ENCODE peak calls at places on chromosome 20, in six cellular contexts. X is tibial nerve, A is body of pancreas, Y is esophagus squamous epithelium, M is transverse colon, B is IMR-90. D is an unnamed sample.

GRCh38 chr20:17615645-17616479 is 46.0 kb downstream of the DSTN start:
- DNase-seq in M (peak; percentile 10), A (no peak), X (no peak), Y (no peak), B (no peak), D (no peak)

GRCh38 chr20:31573555-31574295 is 31.4 kb upstream of the ID1 start:
- DNase-seq in M (peak; percentile 31), Y (no peak), A (no peak), X (no peak), B (no peak), D (no peak)

GRCh38 chr20:38159949-38160756 is 4.9 kb downstream of the TGM2 start:
- DNase-seq in Y (no peak), B (no peak), A (no peak), X (no peak), M (no peak), D (no peak)

GRCh38 chr20:41135187-41135887 is 2.0 kb upstream of the PLCG1 start:
- DNase-seq in B (peak; percentile 14), Y (no peak), M (peak; percentile 60), X (no peak), A (peak; percentile 52), D (no peak)

GRCh38 chr20:58719258-58719657 is 26.7 kb downstream of the NPEPL1 start:
- DNase-seq in B (no peak), A (no peak), X (no peak), Y (no peak), M (peak; percentile 4), D (no peak)

GRCh38 chr20:38874460-38875169 is 51.6 kb upstream of the FAM83D start:
- DNase-seq in X (no peak), Y (no peak), M (peak; percentile 27), A (no peak), B (no peak), D (no peak)

GRCh38 chr20:46071573-46071972 is 18.2 kb downstream of the NCOA5 start:
- DNase-seq in Y (no peak), X (no peak), A (no peak), B (no peak), M (no peak), D (no peak)

GRCh38 chr20:47985092-47985850 is 200.0 kb upstream of the SULF2 start:
- DNase-seq in X (no peak), Y (no peak), M (no peak), B (peak; percentile 18), A (no peak), D (no peak)

GRCh38 chr20:397432-398237 is 10.5 kb upstream of the RBCK1 start:
- DNase-seq in X (no peak), Y (no peak), A (no peak), M (no peak), B (no peak), D (no peak)

GRCh38 chr20:33838035-33838864 is 27.1 kb downstream of the CHMP4B start:
- DNase-seq in M (peak; percentile 39), A (no peak), Y (no peak), X (no peak), B (no peak), D (no peak)

GRCh38 chr20:35305682-35306556 is 13.7 kb upstream of the FAM83C start:
- DNase-seq in M (peak; percentile 59), B (peak; percentile 100), A (peak; percentile 54), X (peak; percentile 45), Y (peak; percentile 17), D (no peak)

GRCh38 chr20:23362392-23363256 is 642 bp downstream of the GZF1 start:
- DNase-seq in Y (no peak), M (peak; percentile 45), B (peak; percentile 28), X (peak; percentile 30), A (peak; percentile 64), D (no peak)

GRCh38 chr20:34891166-34892062 is 15.0 kb downstream of the ACSS2 start:
- DNase-seq in M (no peak), X (no peak), B (peak; percentile 88), A (no peak), Y (no peak), D (no peak)

GRCh38 chr20:52313335-52313963 is 121.9 kb upstream of the ZFP64 start:
- DNase-seq in B (peak; percentile 35), M (no peak), Y (no peak), A (peak; percentile 21), X (no peak), D (no peak)

GRCh38 chr20:18001131-18001921 is 32.5 kb downstream of the MGME1 start:
- DNase-seq in B (peak; percentile 69), X (peak; percentile 72), Y (no peak), M (peak; percentile 44), A (peak; percentile 75), D (peak; percentile 55)

GRCh38 chr20:48787861-48788375 is 39.9 kb downstream of the PREX1 start:
- DNase-seq in B (peak; percentile 47), A (peak; percentile 21), Y (no peak), M (no peak), X (peak; percentile 38), D (no peak)

GRCh38 chr20:19565721-19566120 is 192.3 kb upstream of the RIN2 start:
- DNase-seq in X (no peak), Y (no peak), B (no peak), M (no peak), A (no peak), D (no peak)

GRCh38 chr20:54668271-54669053 is 193.1 kb downstream of the DOK5 start:
- DNase-seq in X (no peak), B (peak; percentile 5), M (peak; percentile 10), Y (no peak), A (peak; percentile 31), D (no peak)

DNA sequence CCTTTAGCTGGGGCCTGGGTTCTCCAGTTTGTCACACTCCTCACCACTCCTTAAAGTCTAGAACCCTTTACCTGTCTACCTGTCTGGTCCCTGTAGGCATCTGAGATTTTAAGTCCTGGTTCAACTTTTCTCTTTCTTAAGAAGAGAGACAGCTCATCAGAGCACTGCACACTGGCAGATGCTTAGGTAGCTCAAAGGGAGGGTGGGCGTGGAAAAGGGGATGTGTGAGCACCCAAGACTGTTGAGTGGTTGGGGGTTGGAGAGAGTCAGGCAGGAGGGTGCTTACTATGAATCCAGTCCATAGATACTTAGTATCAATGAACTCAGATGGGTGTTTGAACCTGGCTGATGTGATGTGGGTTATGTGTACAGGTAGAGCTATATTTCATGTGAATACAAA is 6.6 kb upstream of the KCNG1 start:
- DNase-seq in Y (no peak), M (no peak), X (no peak), B (no peak), A (no peak), D (no peak)
- H3K4me1 ChIP-seq in Y (no peaks in the 10 kb centered on the region), M (no peaks in the 10 kb centered on the region), X (no peaks in the 10 kb centered on the region), B (peaks cover 6% of the 10 kb centered on the region), A (no peaks in the 10 kb centered on the region), D (no peaks in the 10 kb centered on the region)

GRCh38 chr20:50187403-50188051 is 3.1 kb upstream of the CEBPB start:
- DNase-seq in Y (no peak), M (peak; percentile 59), B (peak; percentile 59), X (peak; percentile 45), A (peak; percentile 32), D (peak; percentile 77)
- TF ChIP-seq POLR2A in Y (no peak), M (no peak), B (no peak), X (no peak), A (no peak), D (no peak)

GRCh38 chr20:51306521-51307358 is 235.8 kb downstream of the NFATC2 start:
- DNase-seq in B (peak; percentile 70), Y (no peak), M (peak; percentile 79), X (peak; percentile 74), A (peak; percentile 73), D (peak; percentile 73)

GRCh38 chr20:51306081-51306480 is 236.4 kb downstream of the NFATC2 start:
- DNase-seq in X (no peak), B (no peak), Y (no peak), A (no peak), M (no peak), D (no peak)

GRCh38 chr20:51305316-51306052 is 237.0 kb downstream of the NFATC2 start:
- DNase-seq in M (no peak), B (no peak), A (no peak), Y (no peak), X (no peak), D (no peak)

GRCh38 chr20:51301026-51301425 is 241.5 kb downstream of the NFATC2 start:
- DNase-seq in Y (no peak), X (no peak), A (no peak), B (no peak), M (no peak), D (no peak)

DNA sequence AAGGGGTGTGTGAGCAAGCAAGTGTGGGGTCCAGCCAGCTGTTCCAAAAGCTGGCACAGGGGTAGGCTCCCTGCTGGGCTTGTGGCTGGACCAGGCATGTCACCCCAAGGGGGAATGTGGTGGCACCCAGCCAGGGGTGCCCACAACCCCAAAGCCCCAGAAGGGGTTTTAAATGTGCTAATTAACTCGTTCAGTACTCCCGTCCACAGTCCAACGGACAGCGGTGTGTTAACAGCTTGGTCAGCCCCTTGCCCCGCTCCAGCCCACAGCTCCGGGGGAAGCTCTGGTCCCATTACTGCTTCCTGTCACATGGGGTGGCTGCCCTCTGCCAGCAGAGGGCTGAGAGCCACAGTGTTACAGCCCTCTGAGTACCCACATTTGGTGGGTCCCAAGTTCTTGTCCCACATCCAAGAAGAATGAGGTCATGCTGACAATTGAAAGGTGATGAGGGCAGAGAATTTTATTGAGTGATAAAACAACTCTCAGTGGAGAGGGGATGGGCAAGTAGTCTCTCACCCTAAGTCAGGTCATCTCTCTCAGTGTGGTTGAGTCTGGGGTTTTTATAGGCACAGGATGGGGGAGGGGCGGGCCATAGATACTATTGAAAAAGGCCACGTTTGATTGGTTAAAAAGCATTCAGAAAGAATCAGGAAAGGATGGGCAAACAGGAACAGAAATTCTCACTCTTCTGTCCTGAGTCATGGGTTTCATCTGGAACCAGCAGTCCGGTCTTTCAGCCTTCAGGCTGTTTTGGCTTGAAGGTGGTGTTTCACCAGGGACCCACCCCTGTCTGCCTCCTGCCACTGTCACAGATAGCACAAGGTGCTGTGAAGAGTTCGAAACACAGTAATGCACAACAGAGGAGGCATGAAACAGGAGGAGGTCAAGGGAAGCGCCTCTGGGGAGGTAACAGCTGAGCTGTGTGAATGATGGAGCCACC is 238.5 kb downstream of the NFATC2 start:
- DNase-seq in X (no peak), A (no peak), M (no peak), B (no peak), Y (no peak), D (no peak)
- H3K9me3 ChIP-seq in X (peaks cover 16% of the 10 kb centered on the region), A (no peaks in the 10 kb centered on the region), M (no peaks in the 10 kb centered on the region), B (peaks cover 6% of the 10 kb centered on the region), Y (no peaks in the 10 kb centered on the region), D (no peaks in the 10 kb centered on the region)

DNA sequence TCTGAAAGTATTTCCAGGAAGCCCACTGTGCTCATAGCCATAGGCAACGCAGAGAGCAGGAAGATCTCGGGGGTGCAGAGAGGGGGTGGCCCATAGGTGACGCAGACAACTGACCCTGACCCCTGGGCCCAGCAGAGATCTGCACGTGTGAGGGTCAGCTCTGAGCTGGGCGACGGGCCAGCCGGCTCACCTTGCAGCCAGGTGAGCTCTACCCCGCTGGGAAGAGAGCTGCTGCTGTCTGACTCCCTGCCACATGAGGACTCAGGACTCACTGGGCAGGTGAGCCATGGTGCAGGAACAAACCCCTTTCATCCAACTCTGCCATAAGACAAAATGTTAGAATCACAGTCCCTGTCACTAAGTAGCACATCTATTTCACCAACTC is 19.6 kb downstream of the ZBTB46 start:
- DNase-seq in M (no peak), X (no peak), Y (no peak), B (no peak), A (no peak), D (no peak)
- H3K4me1 ChIP-seq in M (no peaks in the 10 kb centered on the region), X (no peaks in the 10 kb centered on the region), Y (no peaks in the 10 kb centered on the region), B (peaks cover 9% of the 10 kb centered on the region), A (peaks cover 4% of the 10 kb centered on the region), D (no peaks in the 10 kb centered on the region)

D was measured in uterus.